ENCODE peak calls at places on chromosomes 3 and 15, in five cellular contexts. One of them, this sample, is unnamed.

GRCh38 chr3:119222400-119222799 is 18.3 kb downstream of the B4GALT4 start:
- DNase-seq in mesenteric fat pad: no peak
- DNase-seq in CD8-positive, alpha-beta memory T cell: no peak
- DNase-seq in GM04504: no peak
- DNase-seq in A549: no peak
- DNase-seq in this sample: no peak

GRCh38 chr15:28992340-28992864 is 106.6 kb downstream of the APBA2 start:
- DNase-seq in mesenteric fat pad: no peak
- DNase-seq in CD8-positive, alpha-beta memory T cell: no peak
- DNase-seq in GM04504: no peak
- DNase-seq in A549: no peak
- DNase-seq in this sample: no peak

GRCh38 chr3:142929109-142929508 is 34.4 kb downstream of the PAQR9 start:
- DNase-seq in mesenteric fat pad: no peak
- DNase-seq in CD8-positive, alpha-beta memory T cell: no peak
- DNase-seq in GM04504: no peak
- DNase-seq in A549: peak
- DNase-seq in this sample: no peak

GRCh38 chr3:164208026-164208425 is 870.3 kb downstream of the SI start:
- DNase-seq in mesenteric fat pad: no peak
- DNase-seq in CD8-positive, alpha-beta memory T cell: no peak
- DNase-seq in GM04504: no peak
- DNase-seq in A549: no peak
- DNase-seq in this sample: no peak

GRCh38 chr3:108159865-108160264 is 62.4 kb downstream of the IFT57 start:
- DNase-seq in mesenteric fat pad: no peak
- DNase-seq in CD8-positive, alpha-beta memory T cell: no peak
- DNase-seq in GM04504: no peak
- DNase-seq in A549: no peak
- DNase-seq in this sample: no peak

GRCh38 chr15:42270996-42271395 is 2.0 kb upstream of the GANC start:
- DNase-seq in mesenteric fat pad: no peak
- DNase-seq in CD8-positive, alpha-beta memory T cell: no peak
- DNase-seq in GM04504: no peak
- DNase-seq in A549: no peak
- DNase-seq in this sample: no peak

GRCh38 chr15:69014454-69014853 is at the start of gene NOX5:
- DNase-seq in mesenteric fat pad: peak
- DNase-seq in CD8-positive, alpha-beta memory T cell: no peak
- DNase-seq in GM04504: peak
- DNase-seq in A549: no peak
- DNase-seq in this sample: no peak

GRCh38 chr15:63372018-63372705 is 9.5 kb downstream of the CA12 start:
- DNase-seq in mesenteric fat pad: peak
- DNase-seq in CD8-positive, alpha-beta memory T cell: no peak
- DNase-seq in GM04504: peak
- DNase-seq in A549: peak
- DNase-seq in this sample: no peak

GRCh38 chr15:88399021-88399685 is 68.0 kb downstream of the MRPL46 start:
- DNase-seq in mesenteric fat pad: no peak
- DNase-seq in CD8-positive, alpha-beta memory T cell: no peak
- DNase-seq in GM04504: no peak
- DNase-seq in A549: no peak
- DNase-seq in this sample: no peak

GRCh38 chr3:188150982-188151381 is 3.0 kb upstream of the LPP start:
- DNase-seq in mesenteric fat pad: no peak
- DNase-seq in CD8-positive, alpha-beta memory T cell: no peak
- DNase-seq in GM04504: no peak
- DNase-seq in A549: no peak
- DNase-seq in this sample: no peak

GRCh38 chr3:113264249-113264648 is 52.9 kb downstream of the BOC start:
- DNase-seq in mesenteric fat pad: no peak
- DNase-seq in CD8-positive, alpha-beta memory T cell: no peak
- DNase-seq in GM04504: no peak
- DNase-seq in A549: no peak
- DNase-seq in this sample: peak

GRCh38 chr3:62876064-62876463 is 848 bp upstream of the CADPS start:
- DNase-seq in mesenteric fat pad: no peak
- DNase-seq in CD8-positive, alpha-beta memory T cell: no peak
- DNase-seq in GM04504: no peak
- DNase-seq in A549: no peak
- DNase-seq in this sample: peak

GRCh38 chr3:54125317-54125716 is 3.0 kb downstream of the CACNA2D3 start:
- DNase-seq in mesenteric fat pad: no peak
- DNase-seq in CD8-positive, alpha-beta memory T cell: no peak
- DNase-seq in GM04504: no peak
- DNase-seq in A549: no peak
- DNase-seq in this sample: no peak

GRCh38 chr3:78430741-78431140 is 1337.1 kb downstream of the ROBO1 start:
- DNase-seq in mesenteric fat pad: no peak
- DNase-seq in CD8-positive, alpha-beta memory T cell: no peak
- DNase-seq in GM04504: no peak
- DNase-seq in A549: no peak
- DNase-seq in this sample: no peak

GRCh38 chr3:128133273-128133883 is 9.8 kb upstream of the RUVBL1 start:
- DNase-seq in mesenteric fat pad: no peak
- DNase-seq in CD8-positive, alpha-beta memory T cell: peak
- DNase-seq in GM04504: no peak
- DNase-seq in A549: no peak
- DNase-seq in this sample: no peak

GRCh38 chr3:46312996-46313395 is 40.9 kb upstream of the CCR2 start:
- DNase-seq in mesenteric fat pad: no peak
- DNase-seq in CD8-positive, alpha-beta memory T cell: no peak
- DNase-seq in GM04504: no peak
- DNase-seq in A549: no peak
- DNase-seq in this sample: no peak

GRCh38 chr15:51621917-51622268 is 678 bp downstream of the DMXL2 start:
- DNase-seq in mesenteric fat pad: no peak
- DNase-seq in CD8-positive, alpha-beta memory T cell: no peak
- DNase-seq in GM04504: peak
- DNase-seq in A549: peak
- DNase-seq in this sample: no peak

GRCh38 chr3:171348121-171348520 is 112.1 kb downstream of the TNIK start:
- DNase-seq in mesenteric fat pad: no peak
- DNase-seq in CD8-positive, alpha-beta memory T cell: no peak
- DNase-seq in GM04504: no peak
- DNase-seq in A549: no peak
- DNase-seq in this sample: no peak

GRCh38 chr15:90087454-90088154 is 14.7 kb downstream of the IDH2 start:
- DNase-seq in mesenteric fat pad: no peak
- DNase-seq in CD8-positive, alpha-beta memory T cell: no peak
- DNase-seq in GM04504: no peak
- DNase-seq in A549: peak
- DNase-seq in this sample: no peak

GRCh38 chr3:127407026-127407939 is 119.4 kb upstream of the PRR20G start:
- DNase-seq in mesenteric fat pad: peak
- DNase-seq in CD8-positive, alpha-beta memory T cell: no peak
- DNase-seq in GM04504: no peak
- DNase-seq in A549: no peak
- DNase-seq in this sample: no peak

GRCh38 chr3:49911124-49911420 is 7.4 kb upstream of the MST1R start:
- DNase-seq in mesenteric fat pad: no peak
- DNase-seq in CD8-positive, alpha-beta memory T cell: no peak
- DNase-seq in GM04504: no peak
- DNase-seq in A549: no peak
- DNase-seq in this sample: no peak

GRCh38 chr3:192336286-192336685 is 391.1 kb downstream of the FGF12 start:
- DNase-seq in mesenteric fat pad: no peak
- DNase-seq in CD8-positive, alpha-beta memory T cell: no peak
- DNase-seq in GM04504: no peak
- DNase-seq in A549: no peak
- DNase-seq in this sample: no peak

GRCh38 chr3:38117748-38118420 is 19.0 kb downstream of the ACAA1 start:
- DNase-seq in mesenteric fat pad: no peak
- DNase-seq in CD8-positive, alpha-beta memory T cell: peak
- DNase-seq in GM04504: no peak
- DNase-seq in A549: peak
- DNase-seq in this sample: peak

GRCh38 chr15:95127356-95127755 is 896.0 kb downstream of the MCTP2 start:
- DNase-seq in mesenteric fat pad: no peak
- DNase-seq in CD8-positive, alpha-beta memory T cell: no peak
- DNase-seq in GM04504: no peak
- DNase-seq in A549: no peak
- DNase-seq in this sample: no peak